ENCODE peak calls at places on chromosomes 5 and 9, in four cellular contexts. B is activated B cell treated with CpG ODN at 0.5 μM for 24 hours, R is GM10248, A is endothelial cell. Q is an unnamed sample.

GRCh38 chr5:57532513-57533497 is 50.2 kb upstream of the ACTBL2 start:
- DNase-seq in R (no peak), B (no peak), A (no peak), Q (no peak)

GRCh38 chr5:154654484-154655375 is 100.4 kb upstream of the LARP1 start:
- DNase-seq in A (no peak), B (no peak), R (no peak), Q (no peak)

GRCh38 chr9:18010492-18010891 is 431.6 kb downstream of the SH3GL2 start:
- DNase-seq in B (no peak), A (no peak), R (no peak), Q (no peak)

GRCh38 chr9:127936347-127936852 is 1.3 kb downstream of the DPM2 start:
- DNase-seq in A (no peak), R (no peak), B (no peak), Q (no peak)

GRCh38 chr5:162274684-162275083 is 207.1 kb downstream of the GABRG2 start:
- DNase-seq in B (no peak), A (no peak), R (no peak), Q (no peak)

GRCh38 chr5:93010626-93011025 is 570.4 kb downstream of the NR2F1-AS1 start:
- DNase-seq in B (no peak), R (no peak), A (no peak), Q (no peak)

GRCh38 chr9:134294228-134295071 is 31.8 kb upstream of the RXRA start:
- DNase-seq in A (no peak), R (no peak), B (no peak), Q (no peak)

GRCh38 chr9:136947955-136948510 is 3.0 kb downstream of the C8G start:
- DNase-seq in A (peak), R (no peak), B (no peak), Q (no peak)

GRCh38 chr5:36300927-36301540 is 668 bp downstream of the RANBP3L start:
- DNase-seq in B (no peak), A (no peak), R (no peak), Q (no peak)

GRCh38 chr5:172433071-172433470 is 21.3 kb downstream of the SH3PXD2B start:
- DNase-seq in A (no peak), R (no peak), B (no peak), Q (no peak)

GRCh38 chr5:1881273-1881586 is 1.5 kb downstream of the IRX4 start:
- DNase-seq in B (no peak), A (no peak), R (no peak), Q (no peak)

GRCh38 chr5:91280062-91280941 is 102.8 kb downstream of the ARRDC3 start:
- DNase-seq in R (peak), A (peak), B (peak), Q (peak)

GRCh38 chr5:98763001-98763630 is 10.3 kb upstream of the RGMB start:
- DNase-seq in A (no peak), B (no peak), R (no peak), Q (no peak)

GRCh38 chr5:54825005-54825404 is 160.4 kb downstream of the ESM1 start:
- DNase-seq in A (no peak), B (no peak), R (no peak), Q (no peak)

DNA sequence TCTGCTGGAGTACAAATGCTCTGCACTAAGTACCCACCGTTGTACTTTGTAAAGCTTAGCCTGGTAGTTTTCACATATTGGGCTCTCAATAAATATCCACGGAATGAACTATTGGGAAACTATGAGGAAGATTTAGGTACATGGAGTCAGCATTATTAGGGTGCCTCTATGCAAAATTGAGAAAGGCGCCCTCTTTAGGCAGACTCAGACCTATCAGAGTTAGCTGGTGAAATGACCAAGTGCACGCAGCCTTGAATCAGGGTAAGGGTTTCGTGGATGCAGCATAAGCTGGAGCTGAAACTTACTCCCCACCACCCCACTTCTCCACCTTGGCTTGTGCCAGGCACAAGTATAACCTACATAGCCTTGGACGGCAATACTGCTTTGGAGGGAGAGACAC is 1178.8 kb upstream of the DMAC1 start:
- DNase-seq in B (no peak), A (no peak), R (no peak), Q (no peak)
- TF ChIP-seq CTCF in B (no peak), A (no peak), R (no peak), Q (no peak)

DNA sequence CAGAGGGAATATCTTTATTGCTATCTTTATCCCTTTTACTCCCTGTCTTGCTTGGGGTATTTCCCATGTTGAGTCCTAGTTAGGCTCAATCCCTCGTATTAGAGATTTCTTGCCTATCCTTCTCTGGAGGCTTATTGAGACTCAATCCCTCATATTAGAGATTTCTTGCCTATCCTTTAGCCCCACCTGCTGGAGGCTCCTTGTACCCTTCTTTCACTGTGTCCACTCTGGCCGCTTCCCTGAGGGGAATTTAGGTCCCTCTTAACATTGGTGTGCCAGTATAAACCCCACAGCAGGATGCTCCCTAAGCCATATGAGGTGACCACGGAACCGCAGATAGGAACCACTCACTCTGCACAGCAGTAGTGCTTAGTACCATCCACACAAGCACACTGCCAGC is 110.7 kb upstream of the MAMDC2 start:
- DNase-seq in A (no peak), R (no peak), B (no peak), Q (no peak)
- TF ChIP-seq CTCF in A (no peak), R (no peak), B (no peak), Q (no peak)

GRCh38 chr5:43627028-43627427 is 24.0 kb downstream of the NNT start:
- DNase-seq in A (peak), R (no peak), B (no peak), Q (no peak)
- TF ChIP-seq CTCF in A (peak), R (peak), B (no peak), Q (peak)

DNA sequence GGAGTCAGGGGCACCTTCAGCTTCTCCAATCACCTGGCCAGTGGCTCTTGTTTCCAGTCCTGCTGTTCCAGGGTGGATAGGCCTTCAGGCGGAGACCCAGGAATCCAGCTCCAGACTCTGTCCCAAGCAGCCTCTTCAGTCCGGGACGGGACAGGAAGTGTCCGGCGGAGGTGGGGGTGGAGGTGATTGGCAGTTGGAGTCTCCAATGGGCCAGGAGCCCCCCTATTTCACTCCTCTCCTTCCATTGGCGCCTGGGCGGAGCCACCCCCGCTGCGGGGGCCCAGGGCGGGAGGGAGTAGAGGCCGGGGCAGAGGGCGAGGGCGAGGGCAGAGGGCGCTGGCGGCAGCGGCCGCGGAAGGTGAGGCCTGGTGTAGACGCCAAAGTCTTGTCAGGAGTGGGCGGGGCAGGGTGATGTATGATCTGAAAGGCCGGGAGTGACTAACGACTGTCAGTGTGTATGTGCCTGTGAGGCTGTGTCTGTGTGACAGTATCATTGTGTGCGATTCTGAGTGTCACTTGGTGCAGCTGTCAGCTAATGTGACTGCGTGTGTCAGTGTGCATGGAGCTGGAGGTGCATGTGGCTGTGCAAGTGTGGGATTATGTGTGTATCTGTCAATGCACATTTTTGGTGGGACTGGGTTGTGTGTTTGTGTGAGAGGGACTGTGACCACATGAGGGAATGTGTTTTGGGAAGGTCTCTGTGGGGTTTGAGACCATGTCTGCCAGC is at the start of gene IL11RA:
- DNase-seq in R (no peak), A (peak), B (no peak), Q (peak)
- TF ChIP-seq CTCF in R (no peak), A (no peak), B (no peak), Q (no peak)

DNA sequence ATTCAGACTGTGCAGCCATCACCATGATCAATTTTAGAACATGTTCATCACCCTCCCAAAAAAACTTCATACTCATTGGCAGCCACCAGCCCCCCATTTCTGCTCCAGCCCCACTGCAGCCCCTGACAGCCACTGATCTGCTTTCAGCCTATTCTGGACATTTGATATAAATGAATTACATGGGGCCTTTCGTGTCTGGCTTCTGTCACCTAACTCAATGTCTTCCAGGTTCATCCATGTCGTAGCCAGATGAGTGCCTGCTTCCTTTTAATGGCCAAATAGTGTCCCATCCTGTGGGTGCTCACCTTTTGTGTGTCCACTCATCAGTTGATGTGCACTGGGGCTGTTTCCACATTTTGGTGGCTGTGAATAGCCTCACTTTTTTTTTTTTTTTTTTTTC is 63.5 kb downstream of the HMCN2 start:
- DNase-seq in A (no peak), B (no peak), R (no peak), Q (no peak)
- TF ChIP-seq CTCF in A (no peak), B (no peak), R (no peak), Q (no peak)

DNA sequence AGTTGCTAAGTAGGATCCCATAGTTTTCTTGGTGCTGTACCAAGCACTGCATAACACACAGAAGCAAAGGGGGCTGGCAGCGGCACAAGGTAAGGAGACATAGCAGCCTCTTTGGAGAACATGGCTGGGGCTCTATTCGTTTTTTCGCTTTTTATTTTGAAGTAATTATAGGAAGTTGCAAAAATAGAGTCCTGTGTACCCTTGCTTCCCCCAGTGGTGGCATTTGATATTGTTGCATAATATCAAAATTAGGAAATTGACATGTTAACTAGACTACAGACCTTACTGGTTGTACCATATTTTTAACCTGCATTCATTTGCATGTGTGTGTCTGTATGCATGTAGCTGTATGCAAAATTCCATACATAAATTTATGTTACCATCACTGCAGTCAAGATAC is 6.6 kb upstream of the UBQLN1 start:
- DNase-seq in R (no peak), B (no peak), A (no peak), Q (no peak)
- TF ChIP-seq CTCF in R (peak), B (no peak), A (peak), Q (peak)

GRCh38 chr9:121376214-121376830 is 6.3 kb upstream of the STOM start:
- DNase-seq in A (no peak), B (no peak), R (no peak), Q (no peak)
- TF ChIP-seq CTCF in A (no peak), B (no peak), R (no peak), Q (peak)

DNA sequence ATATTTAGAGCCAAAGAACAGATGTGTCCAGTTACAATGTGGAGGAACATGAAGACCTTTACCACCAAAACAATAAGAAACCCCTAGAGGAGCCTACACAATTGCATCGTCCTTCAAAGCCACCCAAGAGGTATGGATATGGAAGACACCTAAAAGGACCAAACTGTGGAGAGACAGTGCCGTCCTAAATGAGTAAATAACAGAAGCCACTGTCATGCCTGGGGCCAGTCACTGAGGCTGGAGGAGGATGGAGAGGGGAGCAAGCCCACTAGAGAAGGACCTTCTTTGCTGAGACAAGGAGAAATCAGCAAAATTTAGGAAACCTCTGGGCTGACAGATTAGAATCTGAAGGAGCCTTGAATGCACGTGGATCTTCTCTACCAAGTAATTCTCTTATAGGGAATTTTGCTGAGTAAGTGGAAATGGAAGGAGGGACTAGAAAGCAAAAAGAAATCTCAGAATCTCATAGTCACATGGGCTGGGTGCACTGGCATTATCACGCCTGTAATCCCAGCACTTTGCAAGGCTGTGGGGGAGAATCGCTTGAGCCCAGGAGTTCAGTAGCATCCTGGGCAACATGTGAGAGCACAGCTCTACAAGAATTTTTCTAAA is 27.6 kb downstream of the PLEKHG4B start:
- DNase-seq in B (no peak), A (no peak), R (no peak), Q (no peak)
- TF ChIP-seq CTCF in B (no peak), A (no peak), R (no peak), Q (no peak)

Q was measured in type B pancreatic cell.